ENCODE peak calls at places on chromosomes 1 and 21, in four cellular contexts. X is tibial nerve, E is iPS DF 19.7, Q is suprapubic skin. O is an unnamed sample.

GRCh38 chr1:67713071-67713806 is 28.2 kb downstream of the GADD45A start:
- DNase-seq in X (no peak), E (no peak), Q (no peak), O (no peak)

GRCh38 chr1:17117451-17118265 is 1.6 kb downstream of the PADI2 start:
- DNase-seq in X (no peak), Q (no peak), E (no peak), O (no peak)

GRCh38 chr1:204574856-204575145 is 58.6 kb downstream of the MDM4 start:
- DNase-seq in X (no peak), E (no peak), Q (no peak), O (no peak)

GRCh38 chr21:43880111-43880985 is 15.3 kb downstream of the AGPAT3 start:
- DNase-seq in Q (no peak), X (no peak), E (no peak), O (no peak)

GRCh38 chr1:68313736-68314594 is 81.6 kb upstream of the WLS start:
- DNase-seq in Q (no peak), E (no peak), X (no peak), O (no peak)

GRCh38 chr1:25619101-25619890 is 2.7 kb downstream of the MAN1C1 start:
- DNase-seq in E (no peak), Q (no peak), X (no peak), O (no peak)

GRCh38 chr1:241985787-241986186 is 13.1 kb downstream of the MAP1LC3C start:
- DNase-seq in E (no peak), Q (no peak), X (no peak), O (no peak)

GRCh38 chr1:38246955-38247952 is 200.7 kb upstream of the POU3F1 start:
- DNase-seq in X (no peak), Q (no peak), E (no peak), O (no peak)

GRCh38 chr1:79859212-79859948 is 852.9 kb upstream of the ADGRL4 start:
- DNase-seq in E (no peak), X (no peak), Q (no peak), O (no peak)